ENCODE peak calls at places on chromosomes 7 and 10, in six cellular contexts. L is GM12878, V is suprapubic skin, I is SK-N-SH, F is HCT116, N is spleen. R is an unnamed sample. For H3K4me1, the result is how much of the 10 kb centered on the place peaks cover.

GRCh38 chr7:47284691-47285246 is 297.1 kb downstream of the TNS3 start:
- DNase-seq in L (no peak), V (no peak), I (no peak), F (no peak), N (no peak), R (peak)

GRCh38 chr10:66782776-66783175 is 143.1 kb upstream of the LRRTM3 start:
- DNase-seq in L (no peak), V (no peak), I (no peak), F (no peak), N (no peak), R (no peak)

GRCh38 chr7:104206841-104207240 is 972 bp downstream of the ORC5 start:
- DNase-seq in L (no peak), V (no peak), I (peak), F (no peak), N (no peak), R (no peak)

GRCh38 chr10:118773041-118773440 is 18.3 kb upstream of the CACUL1 start:
- DNase-seq in L (no peak), V (no peak), I (no peak), F (no peak), N (no peak), R (no peak)

GRCh38 chr10:74418285-74418872 is 267.4 kb downstream of the ADK start:
- DNase-seq in L (no peak), V (no peak), I (peak), F (no peak), N (no peak), R (no peak)

GRCh38 chr10:34323197-34323596 is 491.9 kb downstream of the PARD3 start:
- DNase-seq in L (no peak), V (no peak), I (no peak), F (no peak), N (no peak), R (no peak)

GRCh38 chr10:93703066-93703465 is 674 bp upstream of the FRA10AC1 start:
- DNase-seq in L (no peak), V (no peak), I (peak), F (no peak), N (no peak), R (no peak)

GRCh38 chr10:51029172-51029641 is 45.1 kb upstream of the PRKG1 start:
- DNase-seq in L (no peak), V (no peak), I (no peak), F (no peak), N (no peak), R (no peak)

DNA sequence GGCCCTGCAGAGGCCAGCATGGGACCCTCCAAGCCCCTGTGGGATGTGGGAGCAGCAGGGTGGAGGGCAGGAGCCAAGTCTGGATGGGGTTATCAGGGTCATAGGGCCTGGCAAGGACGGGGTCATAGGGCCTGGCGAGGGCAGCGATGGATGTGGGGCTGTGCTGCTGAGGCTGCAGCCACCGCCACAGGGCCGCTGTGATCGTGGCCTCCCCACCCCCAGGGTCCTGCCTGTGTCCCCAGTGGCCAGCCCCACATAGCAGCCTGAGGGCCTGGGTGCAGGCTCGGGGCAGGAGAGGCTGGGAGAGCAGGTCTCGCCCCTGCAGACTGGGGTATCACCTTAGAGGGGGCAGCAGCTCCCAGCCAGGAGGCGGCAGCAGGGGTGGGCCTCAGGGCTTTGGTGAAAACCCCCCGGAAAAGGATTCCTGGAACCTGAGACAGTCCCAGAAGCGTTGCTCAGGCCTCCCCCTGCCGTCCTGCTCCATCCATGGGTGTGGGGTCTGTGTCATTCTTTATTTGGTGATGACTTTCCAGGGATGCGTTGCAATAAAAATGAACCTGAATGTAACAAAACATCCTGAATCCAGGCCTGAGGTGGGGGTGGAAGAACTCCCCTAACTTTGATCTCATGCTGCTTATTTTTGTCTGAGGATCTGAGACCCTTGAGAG is 107.3 kb upstream of the SHH start:
- DNase-seq in L (no peak), V (no peak), I (no peak), F (no peak), N (peak), R (peak)
- H3K4me1 ChIP-seq in L (under half), V (under half), I (under half), F (under half), N (under half), R (under half)

GRCh38 chr10:135601-136464 is 578 bp downstream of the ZMYND11 start:
- DNase-seq in L (no peak), V (peak), I (peak), F (no peak), N (peak), R (peak)
- TF ChIP-seq POLR2AphosphoS5 in L (peak), V (no peak), I (no peak), F (peak), N (peak), R (no peak)

GRCh38 chr10:79223001-79223345 is 124.3 kb upstream of the PPIF start:
- DNase-seq in L (no peak), V (no peak), I (no peak), F (no peak), N (no peak), R (no peak)
- H3K4me1 ChIP-seq in L (under half), V (under half), I (half or more), F (under half), N (half or more), R (half or more)

DNA sequence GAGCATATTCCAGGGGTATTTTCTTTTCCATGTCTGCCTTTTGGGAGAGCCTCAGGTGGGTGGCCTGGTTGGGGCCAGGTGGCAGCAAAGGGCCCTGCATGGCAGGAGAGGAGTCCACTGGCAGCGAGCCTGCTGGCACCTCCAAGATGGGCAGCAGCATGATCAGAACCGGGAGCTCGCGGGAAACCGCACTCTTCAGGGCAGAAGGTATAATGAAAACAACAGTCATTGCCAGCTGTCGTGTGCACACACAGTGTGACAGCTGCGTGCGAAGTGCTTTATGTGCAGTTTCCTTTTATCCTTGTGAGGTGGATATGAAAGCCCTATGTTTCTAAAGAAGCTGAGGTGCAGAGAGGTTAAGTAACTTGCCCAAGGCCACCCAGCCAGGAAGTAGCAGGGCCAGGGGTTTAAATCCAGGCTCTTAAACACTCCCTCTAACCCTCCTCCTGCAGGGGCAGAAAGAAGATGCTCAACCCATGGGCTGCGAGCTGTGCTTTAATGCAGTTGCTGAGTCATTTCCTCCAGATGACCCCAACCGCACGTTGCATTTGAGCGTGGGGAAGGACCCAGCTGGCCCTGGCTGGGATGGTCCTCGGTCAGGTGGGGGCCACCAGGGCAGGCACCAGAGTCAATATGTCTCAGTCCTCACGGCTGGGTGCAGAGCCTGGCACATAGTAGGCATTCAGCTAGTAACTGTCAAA is 128.5 kb downstream of the OAT start:
- DNase-seq in L (peak), V (peak), I (no peak), F (no peak), N (peak), R (peak)
- TF ChIP-seq POLR2AphosphoS5 in L (no peak), V (no peak), I (no peak), F (no peak), N (no peak), R (no peak)

GRCh38 chr10:2895616-2896196 is 171.6 kb upstream of the PFKP start:
- DNase-seq in L (no peak), V (no peak), I (no peak), F (no peak), N (no peak), R (no peak)
- H3K4me1 ChIP-seq in L (under half), V (under half), I (under half), F (under half), N (under half), R (under half)

GRCh38 chr7:98993024-98993897 is 114.9 kb downstream of the TRRAP start:
- DNase-seq in L (no peak), V (peak), I (no peak), F (no peak), N (no peak), R (peak)
- TF ChIP-seq POLR2AphosphoS5 in L (no peak), V (no peak), I (no peak), F (no peak), N (peak), R (no peak)

GRCh38 chr7:97442-97841 is 94.9 kb upstream of the FAM20C start:
- DNase-seq in L (no peak), V (no peak), I (no peak), F (no peak), N (no peak), R (no peak)

GRCh38 chr7:94251-94801 is 98.0 kb upstream of the FAM20C start:
- DNase-seq in L (no peak), V (no peak), I (no peak), F (no peak), N (no peak), R (no peak)

GRCh38 chr7:95863-96260 is 96.5 kb upstream of the FAM20C start:
- DNase-seq in L (no peak), V (no peak), I (no peak), F (no peak), N (no peak), R (no peak)

GRCh38 chr7:95180-95862 is 97.0 kb upstream of the FAM20C start:
- DNase-seq in L (no peak), V (no peak), I (no peak), F (no peak), N (no peak), R (no peak)

GRCh38 chr7:96861-97260 is 95.5 kb upstream of the FAM20C start:
- DNase-seq in L (no peak), V (no peak), I (no peak), F (no peak), N (no peak), R (no peak)
- H3K4me1 ChIP-seq in L (under half), V (under half), I (under half), F (under half), N (under half), R (under half)

GRCh38 chr7:81937091-81937490 is 167.2 kb upstream of the HGF start:
- DNase-seq in L (no peak), V (no peak), I (no peak), F (no peak), N (no peak), R (no peak)
- TF ChIP-seq POLR2AphosphoS5 in L (no peak), V (no peak), I (no peak), F (no peak), N (no peak), R (no peak)

GRCh38 chr7:142805350-142806020 is 34.7 kb downstream of the PRSS2 start:
- DNase-seq in L (no peak), V (no peak), I (no peak), F (no peak), N (no peak), R (no peak)
- H3K4me1 ChIP-seq in L (half or more), V (under half), I (under half), F (under half), N (half or more), R (under half)

DNA sequence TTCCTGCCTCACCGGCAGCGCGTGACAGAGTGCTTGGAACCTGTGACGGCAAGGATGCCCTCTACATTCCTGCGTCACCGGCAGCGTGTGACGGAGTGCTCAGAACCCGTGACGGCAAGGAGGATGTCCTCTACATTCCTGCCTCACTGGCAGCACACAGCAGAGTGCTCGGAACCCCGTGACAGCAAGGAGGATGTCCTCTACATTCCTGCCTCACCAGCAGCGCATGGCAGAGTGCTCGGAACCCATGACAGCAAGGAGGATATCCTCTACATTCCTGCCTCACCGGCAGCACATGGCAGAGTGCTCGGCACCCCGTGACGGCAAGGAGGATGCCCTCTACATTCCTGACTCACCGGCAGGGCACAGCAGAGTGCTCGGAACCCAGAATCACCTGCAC is 231.0 kb downstream of the DIP2C start:
- DNase-seq in L (no peak), V (no peak), I (no peak), F (no peak), N (peak), R (peak)
- TF ChIP-seq POLR2AphosphoS5 in L (no peak), V (no peak), I (no peak), F (no peak), N (no peak), R (no peak)